ENCODE peak calls at places on chromosomes 11 and 22, in seven cellular contexts. E is suprapubic skin, R is HCT116, O is spleen, U is prostate gland, G is transverse colon, I is K562. W is an unnamed sample.

GRCh38 chr11:75813126-75813525 is 1.9 kb upstream of the UVRAG start:
- DNase-seq in E (no peak), R (no peak), O (no peak), U (no peak), G (no peak), I (no peak), W (no peak)

GRCh38 chr11:114085965-114086364 is 26.5 kb downstream of the ZBTB16 start:
- DNase-seq in E (no peak), R (no peak), O (no peak), U (no peak), G (peak; percentile 57), I (no peak), W (no peak)

GRCh38 chr11:112797653-112798293 is 163.4 kb upstream of the NCAM1 start:
- DNase-seq in E (no peak), R (no peak), O (no peak), U (no peak), G (no peak), I (peak; percentile 69), W (no peak)

GRCh38 chr11:45165386-45165785 is 18.9 kb downstream of the PRDM11 start:
- DNase-seq in E (no peak), R (no peak), O (peak; percentile 47), U (no peak), G (no peak), I (no peak), W (no peak)

GRCh38 chr22:44348963-44349950 is 36.5 kb upstream of the SHISAL1 start:
- DNase-seq in E (no peak), R (no peak), O (no peak), U (no peak), G (no peak), I (no peak), W (no peak)

GRCh38 chr22:39183991-39184585 is 31.6 kb upstream of the CBX7 start:
- DNase-seq in E (no peak), R (peak; percentile 27), O (peak; percentile 55), U (no peak), G (no peak), I (peak; percentile 67), W (no peak)

GRCh38 chr11:70364745-70365535 is 33.4 kb upstream of the CTTN start:
- DNase-seq in E (no peak), R (no peak), O (peak; percentile 76), U (no peak), G (no peak), I (no peak), W (no peak)

GRCh38 chr11:114307524-114308203 is 11.5 kb downstream of the NNMT start:
- DNase-seq in E (peak; percentile 91), R (no peak), O (no peak), U (no peak), G (no peak), I (peak; percentile 32), W (no peak)

GRCh38 chr11:104798794-104799193 is 99.5 kb downstream of the CASP12 start:
- DNase-seq in E (no peak), R (no peak), O (no peak), U (no peak), G (no peak), I (no peak), W (no peak)

GRCh38 chr11:43541993-43542392 is 138.5 kb upstream of the HSD17B12 start:
- DNase-seq in E (no peak), R (no peak), O (no peak), U (no peak), G (no peak), I (no peak), W (no peak)

GRCh38 chr11:17930544-17931144 is 82.2 kb downstream of the SERGEF start:
- DNase-seq in E (no peak), R (no peak), O (no peak), U (no peak), G (no peak), I (no peak), W (no peak)

GRCh38 chr22:44378380-44378779 is 65.6 kb upstream of the SHISAL1 start:
- DNase-seq in E (no peak), R (no peak), O (no peak), U (no peak), G (no peak), I (no peak), W (no peak)

GRCh38 chr11:102625163-102625562 is at the start of gene MMP20:
- DNase-seq in E (no peak), R (no peak), O (no peak), U (no peak), G (no peak), I (no peak), W (no peak)

GRCh38 chr22:46561435-46561905 is 24.1 kb upstream of the CELSR1 start:
- DNase-seq in E (peak; percentile 44), R (peak; percentile 87), O (peak; percentile 47), U (no peak), G (no peak), I (peak; percentile 60), W (no peak)

GRCh38 chr11:1869427-1870325 is 16.8 kb downstream of the LSP1 start:
- DNase-seq in E (no peak), R (no peak), O (peak; percentile 84), U (no peak), G (no peak), I (peak; percentile 45), W (no peak)

GRCh38 chr11:113690619-113691569 is 15.2 kb downstream of the TMPRSS5 start:
- DNase-seq in E (no peak), R (peak; percentile 76), O (no peak), U (no peak), G (peak; percentile 80), I (peak; percentile 93), W (no peak)

GRCh38 chr11:95877288-95877687 is 46.6 kb downstream of the MTMR2 start:
- DNase-seq in E (no peak), R (no peak), O (no peak), U (no peak), G (no peak), I (no peak), W (no peak)

GRCh38 chr11:119100246-119100959 is 1.2 kb downstream of the DPAGT1 start:
- DNase-seq in E (no peak), R (peak; percentile 61), O (peak; percentile 67), U (no peak), G (no peak), I (peak; percentile 40), W (no peak)

GRCh38 chr11:66289548-66290331 is 797 bp upstream of the YIF1A start:
- DNase-seq in E (peak; percentile 89), R (no peak), O (no peak), U (peak; percentile 68), G (peak; percentile 78), I (peak; percentile 89), W (no peak)

GRCh38 chr22:48786679-48786996 is 1041.0 kb downstream of the BRD1 start:
- DNase-seq in E (no peak), R (no peak), O (no peak), U (no peak), G (no peak), I (no peak), W (no peak)
- TF ChIP-seq POLR2AphosphoS5 in E (no peak), R (no peak), O (no peak), U (no peak), G (no peak), I (no peak), W (no peak)

GRCh38 chr22:23098718-23099524 is 28.6 kb downstream of the GNAZ start:
- DNase-seq in E (no peak), R (no peak), O (no peak), U (peak; percentile 58), G (peak; percentile 56), I (no peak), W (no peak)
- H3K27ac ChIP-seq in E (no peak overlapping the region), R (no peak overlapping the region), O (peak overlapping the region; percentile 41), U (peak overlapping the region; percentile 67), G (peak overlapping the region; percentile 68), I (no peak overlapping the region), W (no peak overlapping the region)

GRCh38 chr11:133950874-133951483 is 5.8 kb downstream of the IGSF9B start:
- DNase-seq in E (no peak), R (no peak), O (no peak), U (no peak), G (no peak), I (no peak), W (no peak)

GRCh38 chr11:133951484-133952198 is 5.1 kb downstream of the IGSF9B start:
- DNase-seq in E (no peak), R (no peak), O (no peak), U (no peak), G (no peak), I (no peak), W (no peak)

GRCh38 chr11:133953999-133954398 is 2.8 kb downstream of the IGSF9B start:
- DNase-seq in E (no peak), R (no peak), O (no peak), U (no peak), G (no peak), I (no peak), W (no peak)

GRCh38 chr11:133953571-133953970 is 3.2 kb downstream of the IGSF9B start:
- DNase-seq in E (no peak), R (no peak), O (no peak), U (no peak), G (no peak), I (no peak), W (no peak)

DNA sequence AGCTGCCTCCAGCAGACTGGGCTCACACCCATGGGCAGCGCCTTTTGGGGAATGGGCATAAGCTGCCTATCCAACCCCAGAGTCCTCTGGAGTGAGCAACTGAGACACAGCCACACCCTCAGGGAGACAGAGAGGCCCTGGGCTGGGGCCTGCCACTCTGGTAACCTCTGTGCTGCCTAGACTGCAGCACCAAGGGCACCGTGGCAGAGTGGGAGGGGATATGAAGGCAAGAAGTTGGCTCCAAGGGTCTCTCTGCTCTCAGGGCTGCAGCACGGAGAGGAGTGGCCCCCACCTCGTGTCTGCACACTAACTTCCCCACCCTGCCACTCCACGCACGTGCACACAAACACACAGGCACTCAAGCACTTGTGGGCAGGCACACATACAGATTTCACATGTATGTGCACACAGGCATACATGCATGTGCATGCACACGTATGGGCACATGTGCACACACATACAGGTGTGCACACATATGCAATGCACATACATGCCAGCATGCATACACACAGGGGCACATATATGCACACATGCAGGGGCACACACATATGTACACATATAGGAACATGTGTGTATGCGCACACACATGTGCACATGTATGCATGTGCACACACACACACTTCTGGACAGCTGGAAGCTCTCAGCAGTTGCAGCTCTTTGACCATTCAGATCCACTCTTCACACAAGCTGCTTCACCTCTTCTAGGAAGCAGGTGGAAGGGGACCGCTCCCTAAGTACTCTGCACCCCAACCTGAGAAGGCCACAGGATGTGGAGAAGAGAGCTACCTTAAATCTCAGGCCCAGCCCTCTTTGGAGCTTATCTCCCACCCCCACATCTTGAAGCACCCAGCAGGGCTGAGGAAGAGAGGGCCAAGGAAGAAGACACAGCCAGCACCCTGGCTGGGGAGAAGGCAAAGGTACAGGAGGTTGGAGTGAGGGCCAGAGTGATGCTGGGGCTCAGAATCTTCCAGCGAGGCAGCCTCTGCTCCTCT is 4.3 kb downstream of the IGSF9B start:
- DNase-seq in E (no peak), R (no peak), O (no peak), U (no peak), G (no peak), I (no peak), W (no peak)
- TF ChIP-seq POLR2AphosphoS5 in E (no peak), R (no peak), O (no peak), U (no peak), G (peak; percentile 48), I (no peak), W (no peak)

DNA sequence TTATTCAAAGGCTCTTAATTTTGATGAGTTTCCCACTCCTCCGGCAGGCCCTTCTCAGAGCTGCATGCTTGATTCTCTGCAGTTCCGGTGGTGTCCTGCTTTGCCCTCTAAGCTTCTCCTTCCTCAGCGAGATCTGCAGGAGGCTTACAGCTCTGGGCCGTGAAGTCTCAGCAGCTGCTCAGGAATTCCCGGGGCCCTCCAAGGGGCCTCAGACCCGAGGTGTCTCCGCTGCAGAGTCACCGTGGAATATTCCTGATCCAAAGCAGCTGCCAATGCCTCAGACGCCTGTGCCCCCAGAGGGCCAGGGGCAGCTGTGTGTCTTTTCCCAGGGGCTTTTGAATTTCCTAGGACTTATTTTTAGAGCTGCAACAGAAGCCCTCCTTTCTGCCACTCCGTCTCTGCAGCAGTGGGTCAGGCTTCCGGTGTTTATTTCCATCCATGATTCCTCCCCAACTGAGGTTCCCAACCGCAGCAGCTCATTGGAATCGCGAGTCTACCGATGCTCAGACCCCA is 37.2 kb downstream of the RPS6KA4 start:
- DNase-seq in E (no peak), R (no peak), O (no peak), U (no peak), G (no peak), I (no peak), W (no peak)
- H3K27ac ChIP-seq in E (no peak overlapping the region), R (no peak overlapping the region), O (no peak overlapping the region), U (no peak overlapping the region), G (peak overlapping the region; percentile 30), I (no peak overlapping the region), W (peak overlapping the region; percentile 84)